ENCODE peak calls at places on chromosomes 4 and X, in eight cellular contexts. K is D341Med; O is upper lobe of right lung; D is stimulated activated CD4-positive, alpha-beta T cell treated with anti-CD3 and anti-CD28 coated beads, Interleukin-1b, Interleukin-23, amount 100 ng/mL, for 24 hours; S is Calu3; C is tibial artery; N is neural progenitor cell; R is NCI-H446. H is an unnamed sample.

GRCh38 chr4:116733368-116733767 is 352.0 kb downstream of the TRAM1L1 start:
- DNase-seq in S (no peak), O (no peak), N (no peak), D (no peak), K (no peak), R (no peak), C (no peak), H (no peak)

GRCh38 chr4:169010125-169011023 is at the start of gene CBR4:
- DNase-seq in D (peak), S (peak), N (peak), C (peak), K (peak), R (peak), O (peak), H (peak)

GRCh38 chr4:128524311-128524710 is 236.7 kb upstream of the PGRMC2 start:
- DNase-seq in O (peak), K (no peak), N (no peak), C (peak), S (peak), R (no peak), D (no peak), H (peak)

GRCh38 chrX:106606583-106606982 is 5.2 kb upstream of the RADX start:
- DNase-seq in O (no peak), R (no peak), S (no peak), K (no peak), D (no peak), C (no peak), N (no peak), H (no peak)

GRCh38 chr4:77385124-77385969 is 220.3 kb upstream of the CXCL13 start:
- DNase-seq in C (peak), S (peak), D (peak), O (no peak), K (peak), R (peak), N (peak), H (peak)

GRCh38 chrX:37350034-37350365 is 836 bp downstream of the PRRG1 start:
- DNase-seq in N (no peak), O (no peak), C (peak), R (no peak), K (no peak), S (no peak), D (no peak), H (no peak)

GRCh38 chr4:74415602-74416300 is 29.2 kb upstream of the AREG start:
- DNase-seq in K (no peak), O (no peak), N (no peak), R (no peak), S (no peak), D (no peak), C (no peak), H (no peak)

GRCh38 chrX:46686003-46686645 is 72.8 kb downstream of the SLC9A7 start:
- DNase-seq in O (no peak), D (no peak), R (peak), K (peak), S (peak), C (peak), N (peak), H (peak)

GRCh38 chr4:84403656-84404055 is 95.4 kb downstream of the NKX6-1 start:
- DNase-seq in C (no peak), K (no peak), R (no peak), O (no peak), S (no peak), N (no peak), D (no peak), H (no peak)

GRCh38 chr4:112895785-112896184 is 153.7 kb upstream of the ANK2 start:
- DNase-seq in O (no peak), D (no peak), N (peak), S (no peak), K (no peak), R (peak), C (no peak), H (no peak)

GRCh38 chr4:150265806-150266205 is 187.6 kb downstream of the DCLK2 start:
- DNase-seq in O (no peak), D (no peak), K (no peak), R (no peak), N (no peak), C (no peak), S (no peak), H (no peak)

GRCh38 chrX:151004085-151004484 is 20.9 kb downstream of the HMGB3 start:
- DNase-seq in D (no peak), S (no peak), N (peak), R (no peak), C (no peak), O (no peak), K (no peak), H (no peak)

GRCh38 chr4:185033950-185034349 is 15.7 kb downstream of the HELT start:
- DNase-seq in R (no peak), K (no peak), C (no peak), S (no peak), O (no peak), N (no peak), D (no peak), H (no peak)

GRCh38 chr4:1991087-1991486 is 17.7 kb downstream of the NELFA start:
- DNase-seq in D (no peak), K (no peak), N (no peak), S (no peak), O (peak), R (no peak), C (no peak), H (no peak)

GRCh38 chr4:3485011-3485881 is 22.1 kb downstream of the DOK7 start:
- DNase-seq in K (no peak), N (no peak), R (no peak), C (no peak), O (no peak), D (no peak), S (peak), H (no peak)

GRCh38 chrX:19174401-19175025 is 52.2 kb upstream of the ADGRG2 start:
- DNase-seq in O (no peak), N (no peak), R (no peak), D (no peak), S (peak), C (peak), K (no peak), H (no peak)